ENCODE peak calls at places on chromosomes 7 and 10, in six cellular contexts. One of them, this sample, is unnamed.

GRCh38 chr10:99536400-99537254 is 3.9 kb downstream of the NKX2-3 start:
- DNase-seq in NCI-H1105 treated with DMSO at 0.1 percent for 48 hours: no peak
- DNase-seq in COR-L47: no peak
- DNase-seq in skeletal muscle cell: no peak
- DNase-seq in Peyer's patch: no peak
- DNase-seq in stromal cell of bone marrow: no peak
- DNase-seq in this sample: no peak

GRCh38 chr7:106885652-106886051 is 20.6 kb downstream of the PIK3CG start:
- DNase-seq in stromal cell of bone marrow: no peak
- DNase-seq in Peyer's patch: no peak
- DNase-seq in skeletal muscle cell: no peak
- DNase-seq in NCI-H1105 treated with DMSO at 0.1 percent for 48 hours: no peak
- DNase-seq in COR-L47: no peak
- DNase-seq in this sample: no peak

GRCh38 chr10:79079074-79079397 is 10.3 kb downstream of the ZMIZ1 start:
- DNase-seq in COR-L47: no peak
- DNase-seq in stromal cell of bone marrow: no peak
- DNase-seq in skeletal muscle cell: no peak
- DNase-seq in NCI-H1105 treated with DMSO at 0.1 percent for 48 hours: no peak
- DNase-seq in Peyer's patch: no peak
- DNase-seq in this sample: no peak

GRCh38 chr7:13105209-13105608 is 417.8 kb downstream of the ARL4A start:
- DNase-seq in Peyer's patch: no peak
- DNase-seq in stromal cell of bone marrow: no peak
- DNase-seq in skeletal muscle cell: no peak
- DNase-seq in COR-L47: no peak
- DNase-seq in NCI-H1105 treated with DMSO at 0.1 percent for 48 hours: no peak
- DNase-seq in this sample: no peak

GRCh38 chr7:845091-845490 is 12.8 kb downstream of the SUN1 start:
- DNase-seq in stromal cell of bone marrow: no peak
- DNase-seq in Peyer's patch: no peak
- DNase-seq in skeletal muscle cell: no peak
- DNase-seq in COR-L47: no peak
- DNase-seq in NCI-H1105 treated with DMSO at 0.1 percent for 48 hours: no peak
- DNase-seq in this sample: no peak

GRCh38 chr7:45696476-45696875 is 122.3 kb downstream of the ADCY1 start:
- DNase-seq in NCI-H1105 treated with DMSO at 0.1 percent for 48 hours: no peak
- DNase-seq in Peyer's patch: peak
- DNase-seq in skeletal muscle cell: no peak
- DNase-seq in stromal cell of bone marrow: no peak
- DNase-seq in COR-L47: no peak
- DNase-seq in this sample: no peak

GRCh38 chr7:100349757-100350156 is 8.2 kb upstream of the PILRB start:
- DNase-seq in Peyer's patch: no peak
- DNase-seq in stromal cell of bone marrow: no peak
- DNase-seq in NCI-H1105 treated with DMSO at 0.1 percent for 48 hours: no peak
- DNase-seq in COR-L47: no peak
- DNase-seq in skeletal muscle cell: no peak
- DNase-seq in this sample: no peak

GRCh38 chr7:25669954-25670841 is 441.9 kb upstream of the NPVF start:
- DNase-seq in NCI-H1105 treated with DMSO at 0.1 percent for 48 hours: no peak
- DNase-seq in skeletal muscle cell: no peak
- DNase-seq in COR-L47: no peak
- DNase-seq in stromal cell of bone marrow: no peak
- DNase-seq in Peyer's patch: peak
- DNase-seq in this sample: peak

GRCh38 chr10:48910557-48910956 is 29.1 kb downstream of the LRRC18 start:
- DNase-seq in NCI-H1105 treated with DMSO at 0.1 percent for 48 hours: no peak
- DNase-seq in COR-L47: no peak
- DNase-seq in stromal cell of bone marrow: no peak
- DNase-seq in Peyer's patch: no peak
- DNase-seq in skeletal muscle cell: no peak
- DNase-seq in this sample: peak

GRCh38 chr10:123703195-123703790 is 37.1 kb downstream of the GPR26 start:
- DNase-seq in NCI-H1105 treated with DMSO at 0.1 percent for 48 hours: no peak
- DNase-seq in skeletal muscle cell: no peak
- DNase-seq in COR-L47: no peak
- DNase-seq in stromal cell of bone marrow: no peak
- DNase-seq in Peyer's patch: no peak
- DNase-seq in this sample: no peak

GRCh38 chr7:21850531-21851285 is 95.0 kb downstream of the CDCA7L start:
- DNase-seq in NCI-H1105 treated with DMSO at 0.1 percent for 48 hours: no peak
- DNase-seq in COR-L47: no peak
- DNase-seq in stromal cell of bone marrow: peak
- DNase-seq in Peyer's patch: no peak
- DNase-seq in skeletal muscle cell: no peak
- DNase-seq in this sample: no peak

GRCh38 chr10:119031496-119032059 is 2.1 kb downstream of the NANOS1 start:
- DNase-seq in COR-L47: no peak
- DNase-seq in stromal cell of bone marrow: no peak
- DNase-seq in Peyer's patch: no peak
- DNase-seq in skeletal muscle cell: no peak
- DNase-seq in NCI-H1105 treated with DMSO at 0.1 percent for 48 hours: no peak
- DNase-seq in this sample: no peak

GRCh38 chr7:94344826-94345225 is 49.9 kb upstream of the COL1A2 start:
- DNase-seq in COR-L47: no peak
- DNase-seq in skeletal muscle cell: no peak
- DNase-seq in NCI-H1105 treated with DMSO at 0.1 percent for 48 hours: no peak
- DNase-seq in stromal cell of bone marrow: no peak
- DNase-seq in Peyer's patch: no peak
- DNase-seq in this sample: no peak

GRCh38 chr7:101163281-101164070 is 1.9 kb downstream of the VGF start:
- DNase-seq in stromal cell of bone marrow: no peak
- DNase-seq in NCI-H1105 treated with DMSO at 0.1 percent for 48 hours: peak
- DNase-seq in Peyer's patch: no peak
- DNase-seq in skeletal muscle cell: no peak
- DNase-seq in COR-L47: peak
- DNase-seq in this sample: no peak

GRCh38 chr7:90568213-90568612 is 27.9 kb upstream of the CDK14 start:
- DNase-seq in Peyer's patch: no peak
- DNase-seq in stromal cell of bone marrow: no peak
- DNase-seq in skeletal muscle cell: no peak
- DNase-seq in COR-L47: no peak
- DNase-seq in NCI-H1105 treated with DMSO at 0.1 percent for 48 hours: no peak
- DNase-seq in this sample: no peak

GRCh38 chr10:75250934-75251333 is 15.2 kb upstream of the COMTD1 start:
- DNase-seq in skeletal muscle cell: no peak
- DNase-seq in stromal cell of bone marrow: no peak
- DNase-seq in NCI-H1105 treated with DMSO at 0.1 percent for 48 hours: peak
- DNase-seq in COR-L47: no peak
- DNase-seq in Peyer's patch: peak
- DNase-seq in this sample: no peak

GRCh38 chr7:108592633-108593277 is 23.1 kb downstream of the DNAJB9 start:
- DNase-seq in Peyer's patch: no peak
- DNase-seq in COR-L47: peak
- DNase-seq in NCI-H1105 treated with DMSO at 0.1 percent for 48 hours: peak
- DNase-seq in skeletal muscle cell: no peak
- DNase-seq in stromal cell of bone marrow: no peak
- DNase-seq in this sample: no peak

GRCh38 chr7:131244259-131244852 is 83.3 kb upstream of the MKLN1 start:
- DNase-seq in skeletal muscle cell: peak
- DNase-seq in stromal cell of bone marrow: peak
- DNase-seq in Peyer's patch: no peak
- DNase-seq in NCI-H1105 treated with DMSO at 0.1 percent for 48 hours: no peak
- DNase-seq in COR-L47: no peak
- DNase-seq in this sample: peak

GRCh38 chr10:68239596-68240150 is 7.8 kb upstream of the ATOH7 start:
- DNase-seq in NCI-H1105 treated with DMSO at 0.1 percent for 48 hours: no peak
- DNase-seq in stromal cell of bone marrow: no peak
- DNase-seq in COR-L47: no peak
- DNase-seq in skeletal muscle cell: no peak
- DNase-seq in Peyer's patch: no peak
- DNase-seq in this sample: no peak

This sample was measured in lower leg skin.